ENCODE peak calls at places on chromosome 4, in four cellular contexts. One of them, this sample, is unnamed.

GRCh38 chr4:49032440-49033161 is 46.5 kb downstream of the CWH43 start:
- DNase-seq in NCI-H2081: peak; percentile 20
- DNase-seq in lung: no peak
- DNase-seq in sciatic nerve: no peak
- DNase-seq in this sample: no peak

GRCh38 chr4:108024078-108024990 is 34.6 kb downstream of the HADH start:
- DNase-seq in lung: no peak
- DNase-seq in NCI-H2081: no peak
- DNase-seq in sciatic nerve: no peak
- DNase-seq in this sample: no peak

GRCh38 chr4:8719421-8719820 is 126.9 kb downstream of the CPZ start:
- DNase-seq in sciatic nerve: peak; percentile 17
- DNase-seq in lung: no peak
- DNase-seq in NCI-H2081: no peak
- DNase-seq in this sample: no peak

GRCh38 chr4:14333616-14334015 is 668.7 kb upstream of the CPEB2 start:
- DNase-seq in NCI-H2081: no peak
- DNase-seq in sciatic nerve: no peak
- DNase-seq in lung: no peak
- DNase-seq in this sample: no peak

GRCh38 chr4:122577808-122578781 is 42.8 kb downstream of the IL21 start:
- DNase-seq in NCI-H2081: peak; percentile 37
- DNase-seq in sciatic nerve: no peak
- DNase-seq in lung: no peak
- DNase-seq in this sample: no peak

GRCh38 chr4:160364217-160364616 is 1261.3 kb downstream of the RAPGEF2 start:
- DNase-seq in lung: no peak
- DNase-seq in sciatic nerve: no peak
- DNase-seq in NCI-H2081: no peak
- DNase-seq in this sample: no peak

GRCh38 chr4:107044170-107044569 is 8.1 kb upstream of the DKK2 start:
- DNase-seq in sciatic nerve: no peak
- DNase-seq in NCI-H2081: no peak
- DNase-seq in lung: no peak
- DNase-seq in this sample: no peak

GRCh38 chr4:5960197-5960880 is 57.9 kb downstream of the C4orf50 start:
- DNase-seq in sciatic nerve: no peak
- DNase-seq in NCI-H2081: no peak
- DNase-seq in lung: no peak
- DNase-seq in this sample: no peak

GRCh38 chr4:39166177-39166576 is 16.2 kb upstream of the WDR19 start:
- DNase-seq in lung: no peak
- DNase-seq in NCI-H2081: no peak
- DNase-seq in sciatic nerve: no peak
- DNase-seq in this sample: no peak

GRCh38 chr4:152217896-152218295 is 318.0 kb downstream of the FBXW7 start:
- DNase-seq in lung: no peak
- DNase-seq in NCI-H2081: no peak
- DNase-seq in sciatic nerve: no peak
- DNase-seq in this sample: no peak

GRCh38 chr4:34486964-34487363 is 1757.3 kb downstream of the ARAP2 start:
- DNase-seq in NCI-H2081: no peak
- DNase-seq in lung: no peak
- DNase-seq in sciatic nerve: no peak
- DNase-seq in this sample: no peak

GRCh38 chr4:174681723-174682300 is 147.2 kb downstream of the GLRA3 start:
- DNase-seq in sciatic nerve: no peak
- DNase-seq in lung: no peak
- DNase-seq in NCI-H2081: no peak
- DNase-seq in this sample: no peak

GRCh38 chr4:183758006-183758734 is 99.1 kb downstream of the TRAPPC11 start:
- DNase-seq in lung: no peak
- DNase-seq in NCI-H2081: no peak
- DNase-seq in sciatic nerve: peak; percentile 63
- DNase-seq in this sample: no peak

GRCh38 chr4:173135241-173135847 is 33.3 kb upstream of the GALNT7 start:
- DNase-seq in lung: no peak
- DNase-seq in sciatic nerve: no peak
- DNase-seq in NCI-H2081: no peak
- DNase-seq in this sample: no peak

GRCh38 chr4:3077796-3078195 is 3.3 kb downstream of the HTT start:
- DNase-seq in NCI-H2081: no peak
- DNase-seq in sciatic nerve: no peak
- DNase-seq in lung: no peak
- DNase-seq in this sample: no peak

GRCh38 chr4:37666625-37667071 is 19.5 kb downstream of the RELL1 start:
- DNase-seq in lung: peak; percentile 56
- DNase-seq in NCI-H2081: no peak
- DNase-seq in sciatic nerve: no peak
- DNase-seq in this sample: no peak

GRCh38 chr4:8270418-8270771 is 841 bp downstream of the HTRA3 start:
- DNase-seq in lung: no peak
- DNase-seq in NCI-H2081: no peak
- DNase-seq in sciatic nerve: no peak
- DNase-seq in this sample: peak; percentile 38

GRCh38 chr4:2936773-2937145 is 26.4 kb downstream of the NOP14 start:
- DNase-seq in NCI-H2081: no peak
- DNase-seq in sciatic nerve: no peak
- DNase-seq in lung: no peak
- DNase-seq in this sample: peak; percentile 52

GRCh38 chr4:88158360-88159136 is at the start of gene ABCG2:
- DNase-seq in sciatic nerve: peak; percentile 57
- DNase-seq in lung: no peak
- DNase-seq in NCI-H2081: peak; percentile 27
- DNase-seq in this sample: peak; percentile 66

GRCh38 chr4:182577411-182577810 is 334.2 kb downstream of the TENM3 start:
- DNase-seq in sciatic nerve: no peak
- DNase-seq in NCI-H2081: no peak
- DNase-seq in lung: no peak
- DNase-seq in this sample: no peak

GRCh38 chr4:82905205-82905604 is 4.7 kb downstream of the THAP9 start:
- DNase-seq in NCI-H2081: no peak
- DNase-seq in sciatic nerve: no peak
- DNase-seq in lung: no peak
- DNase-seq in this sample: no peak

GRCh38 chr4:167581449-167581965 is 347.2 kb upstream of the SPOCK3 start:
- DNase-seq in lung: no peak
- DNase-seq in sciatic nerve: no peak
- DNase-seq in NCI-H2081: no peak
- DNase-seq in this sample: peak; percentile 15

GRCh38 chr4:45324381-45325111 is 598.2 kb upstream of the GNPDA2 start:
- DNase-seq in NCI-H2081: no peak
- DNase-seq in sciatic nerve: no peak
- DNase-seq in lung: no peak
- DNase-seq in this sample: no peak

GRCh38 chr4:4277531-4277930 is 12.4 kb downstream of the LYAR start:
- DNase-seq in lung: no peak
- DNase-seq in NCI-H2081: no peak
- DNase-seq in sciatic nerve: no peak
- DNase-seq in this sample: no peak

GRCh38 chr4:39230462-39230861 is 48.1 kb downstream of the WDR19 start:
- DNase-seq in sciatic nerve: no peak
- DNase-seq in lung: no peak
- DNase-seq in NCI-H2081: no peak
- DNase-seq in this sample: no peak

GRCh38 chr4:112857461-112857860 is 192.0 kb upstream of the ANK2 start:
- DNase-seq in NCI-H2081: no peak
- DNase-seq in lung: no peak
- DNase-seq in sciatic nerve: no peak
- DNase-seq in this sample: no peak

GRCh38 chr4:156949373-156949814 is 22.2 kb downstream of the PDGFC start:
- DNase-seq in NCI-H2081: no peak
- DNase-seq in lung: no peak
- DNase-seq in sciatic nerve: no peak
- DNase-seq in this sample: no peak

GRCh38 chr4:95409127-95409526 is 139.6 kb downstream of the UNC5C start:
- DNase-seq in sciatic nerve: no peak
- DNase-seq in NCI-H2081: no peak
- DNase-seq in lung: no peak
- DNase-seq in this sample: no peak

GRCh38 chr4:81491943-81492342 is 20.2 kb upstream of the RASGEF1B start:
- DNase-seq in NCI-H2081: no peak
- DNase-seq in lung: no peak
- DNase-seq in sciatic nerve: no peak
- DNase-seq in this sample: no peak

GRCh38 chr4:35725131-35725530 is 519.2 kb downstream of the ARAP2 start:
- DNase-seq in lung: no peak
- DNase-seq in sciatic nerve: no peak
- DNase-seq in NCI-H2081: no peak
- DNase-seq in this sample: no peak

GRCh38 chr4:185592438-185592837 is 57.1 kb upstream of the PDLIM3 start:
- DNase-seq in sciatic nerve: no peak
- DNase-seq in lung: no peak
- DNase-seq in NCI-H2081: no peak
- DNase-seq in this sample: no peak

GRCh38 chr4:646460-646859 is 21.1 kb downstream of the PDE6B start:
- DNase-seq in NCI-H2081: no peak
- DNase-seq in lung: no peak
- DNase-seq in sciatic nerve: no peak
- DNase-seq in this sample: no peak

GRCh38 chr4:10011885-10012284 is 9.4 kb downstream of the SLC2A9 start:
- DNase-seq in lung: no peak
- DNase-seq in NCI-H2081: no peak
- DNase-seq in sciatic nerve: no peak
- DNase-seq in this sample: no peak

GRCh38 chr4:111334356-111334755 is 711.5 kb upstream of the PITX2 start:
- DNase-seq in lung: no peak
- DNase-seq in sciatic nerve: no peak
- DNase-seq in NCI-H2081: no peak
- DNase-seq in this sample: no peak

GRCh38 chr4:8727546-8728510 is 135.3 kb downstream of the CPZ start:
- DNase-seq in sciatic nerve: peak; percentile 46
- DNase-seq in NCI-H2081: no peak
- DNase-seq in lung: no peak
- DNase-seq in this sample: no peak

GRCh38 chr4:102263024-102263787 is 82.1 kb downstream of the SLC39A8 start:
- DNase-seq in NCI-H2081: peak; percentile 27
- DNase-seq in sciatic nerve: no peak
- DNase-seq in lung: no peak
- DNase-seq in this sample: no peak

GRCh38 chr4:142719854-142720541 is 126.1 kb downstream of the INPP4B start:
- DNase-seq in lung: no peak
- DNase-seq in sciatic nerve: no peak
- DNase-seq in NCI-H2081: peak; percentile 11
- DNase-seq in this sample: no peak

GRCh38 chr4:41538017-41538733 is at the start of gene LIMCH1:
- DNase-seq in sciatic nerve: peak; percentile 67
- DNase-seq in lung: peak; percentile 46
- DNase-seq in NCI-H2081: no peak
- DNase-seq in this sample: peak; percentile 10

GRCh38 chr4:11748169-11748872 is 319.6 kb upstream of the HS3ST1 start:
- DNase-seq in NCI-H2081: peak; percentile 22
- DNase-seq in lung: no peak
- DNase-seq in sciatic nerve: no peak
- DNase-seq in this sample: no peak